ENCODE peak calls at places on chromosomes 5 and 9, in five cellular contexts. T is heart left ventricle, V is suprapubic skin, S is IMR-90, I is esophagus squamous epithelium. E is an unnamed sample. For H3K36me3 and H3K4me1, the result is how much of the 10 kb centered on the place peaks cover.

GRCh38 chr5:141349917-141350619 is at the start of gene PCDHGB1:
- DNase-seq in T (peak), V (no peak), S (peak), I (no peak), E (peak)

GRCh38 chr5:173671121-173671949 is 54.9 kb upstream of the BOD1 start:
- DNase-seq in T (peak), V (peak), S (no peak), I (no peak), E (peak)

GRCh38 chr5:27830551-27830950 is 792.2 kb upstream of the CDH9 start:
- DNase-seq in T (no peak), V (no peak), S (no peak), I (no peak), E (no peak)

GRCh38 chr9:127977877-127978647 is 2.7 kb downstream of the EEIG1 start:
- DNase-seq in T (peak), V (no peak), S (peak), I (no peak), E (peak)

GRCh38 chr5:54695198-54695966 is 177.8 kb downstream of the SNX18 start:
- DNase-seq in T (no peak), V (no peak), S (no peak), I (no peak), E (no peak)

GRCh38 chr5:151141535-151141934 is 16.0 kb downstream of the ANXA6 start:
- DNase-seq in T (peak), V (no peak), S (peak), I (no peak), E (no peak)

GRCh38 chr9:114370251-114370984 is 17.4 kb downstream of the AKNA start:
- DNase-seq in T (no peak), V (no peak), S (no peak), I (no peak), E (no peak)

GRCh38 chr5:154628685-154629084 is 126.5 kb upstream of the LARP1 start:
- DNase-seq in T (no peak), V (no peak), S (no peak), I (no peak), E (no peak)

GRCh38 chr9:12657233-12657632 is 36.0 kb upstream of the TYRP1 start:
- DNase-seq in T (no peak), V (no peak), S (no peak), I (no peak), E (no peak)

GRCh38 chr9:136723362-136723976 is 11.1 kb downstream of the DIPK1B start:
- DNase-seq in T (no peak), V (no peak), S (no peak), I (no peak), E (no peak)

GRCh38 chr9:136722969-136723356 is 10.6 kb downstream of the DIPK1B start:
- DNase-seq in T (no peak), V (no peak), S (no peak), I (no peak), E (no peak)

GRCh38 chr9:136721339-136722092 is 9.1 kb downstream of the DIPK1B start:
- DNase-seq in T (no peak), V (no peak), S (peak), I (no peak), E (no peak)

GRCh38 chr9:136720887-136721338 is 8.5 kb downstream of the DIPK1B start:
- DNase-seq in T (no peak), V (no peak), S (no peak), I (no peak), E (no peak)

GRCh38 chr9:136722093-136722968 is 10.0 kb downstream of the DIPK1B start:
- DNase-seq in T (no peak), V (no peak), S (no peak), I (no peak), E (no peak)
- H3K36me3 ChIP-seq in T (half or more), V (under half), S (half or more), I (half or more), E (under half)

DNA sequence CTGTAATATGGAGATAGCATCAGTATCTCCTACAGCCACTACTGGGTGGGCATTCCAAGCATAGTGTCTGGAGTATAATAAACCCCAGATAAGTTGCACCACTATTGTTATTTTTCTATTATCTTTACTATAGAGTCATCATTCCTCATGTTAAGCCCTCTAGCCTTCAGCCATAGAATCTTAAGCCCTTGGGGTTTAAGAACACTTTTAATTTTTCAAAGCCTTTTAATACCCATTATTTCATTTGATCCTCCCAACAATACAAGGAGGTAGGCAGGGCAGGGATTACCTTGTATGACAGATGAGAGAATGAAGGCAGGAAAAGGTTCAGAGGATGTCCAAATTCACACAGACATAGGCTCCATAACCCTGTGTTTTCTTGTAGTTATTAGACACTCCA is 112.5 kb downstream of the EBF1 start:
- DNase-seq in T (no peak), V (no peak), S (no peak), I (no peak), E (no peak)
- H3K4me1 ChIP-seq in T (under half), V (under half), S (under half), I (under half), E (under half)

DNA sequence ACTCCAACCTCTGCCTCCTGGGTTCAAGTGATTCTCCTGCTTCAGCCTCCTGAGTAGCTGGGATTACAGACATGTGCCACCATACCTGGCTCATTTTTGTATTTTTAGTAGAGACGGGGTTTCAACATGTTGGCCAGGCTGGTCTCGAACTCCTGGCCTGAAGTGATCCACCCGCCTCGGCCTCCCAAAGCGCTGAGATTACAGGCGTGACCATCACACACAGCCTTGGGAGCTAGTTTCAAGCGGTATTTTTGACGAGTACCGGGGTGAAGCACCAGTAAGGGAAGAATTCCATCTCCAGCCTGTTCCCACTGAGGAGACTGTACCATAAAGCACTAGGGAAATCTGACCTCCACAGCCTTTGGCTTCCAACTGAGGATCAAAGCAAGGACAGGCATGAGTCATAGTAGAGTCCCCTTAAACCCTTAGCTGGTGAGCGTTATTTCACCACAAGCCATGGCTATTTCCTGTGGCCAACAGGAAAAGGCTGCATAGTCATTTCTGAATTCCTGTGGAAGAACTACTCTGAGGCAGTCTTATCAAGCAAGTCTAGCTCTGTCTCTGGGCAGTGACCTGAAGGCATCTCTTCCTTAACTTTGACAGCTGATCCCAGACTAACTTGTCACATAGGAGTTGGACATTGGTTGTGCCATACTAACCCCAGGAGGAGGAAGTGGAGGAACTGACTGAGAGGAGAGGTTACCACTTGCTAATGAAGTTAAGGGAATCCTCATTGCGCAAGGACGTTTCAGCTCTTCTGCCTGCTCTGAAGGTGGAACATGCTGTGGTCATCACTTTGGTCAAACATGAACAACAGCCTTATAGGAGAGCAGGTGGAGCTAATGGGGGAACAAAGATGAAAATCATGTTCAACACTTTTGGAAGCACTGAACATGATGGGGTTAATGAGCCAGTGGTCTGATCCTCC is 85.8 kb upstream of the DMRT1 start:
- DNase-seq in T (no peak), V (peak), S (peak), I (no peak), E (peak)
- TF ChIP-seq POLR2A in T (no peak), V (no peak), S (no peak), I (no peak), E (no peak)

GRCh38 chr5:171401167-171401947 is 13.7 kb downstream of the NPM1 start:
- DNase-seq in T (no peak), V (no peak), S (no peak), I (no peak), E (peak)
- H3K36me3 ChIP-seq in T (half or more), V (half or more), S (under half), I (half or more), E (under half)

DNA sequence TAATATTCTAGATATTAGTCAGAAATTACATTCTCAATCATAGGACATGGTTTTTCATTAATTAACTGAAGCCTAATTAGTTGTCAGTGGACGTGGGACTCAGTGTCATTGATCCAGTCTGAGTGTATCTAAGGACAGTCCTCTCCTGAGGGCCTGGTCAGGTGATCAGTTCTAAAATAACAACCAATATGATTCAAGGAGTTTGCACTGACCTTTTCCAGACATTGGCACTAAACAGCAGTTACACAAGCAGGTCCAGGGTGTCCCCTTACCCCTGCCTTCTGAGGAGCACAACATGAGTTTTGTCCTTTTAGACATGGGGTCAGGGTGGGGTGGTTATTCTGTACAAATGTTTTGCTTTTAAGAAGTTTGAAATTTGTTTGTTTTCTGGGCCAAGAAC is 97.8 kb downstream of the CMYA5 start:
- DNase-seq in T (peak), V (no peak), S (no peak), I (no peak), E (no peak)
- H3K4me1 ChIP-seq in T (under half), V (under half), S (under half), I (under half), E (under half)

GRCh38 chr5:95471447-95471846 is 80.3 kb downstream of the FAM81B start:
- DNase-seq in T (no peak), V (no peak), S (no peak), I (no peak), E (no peak)

DNA sequence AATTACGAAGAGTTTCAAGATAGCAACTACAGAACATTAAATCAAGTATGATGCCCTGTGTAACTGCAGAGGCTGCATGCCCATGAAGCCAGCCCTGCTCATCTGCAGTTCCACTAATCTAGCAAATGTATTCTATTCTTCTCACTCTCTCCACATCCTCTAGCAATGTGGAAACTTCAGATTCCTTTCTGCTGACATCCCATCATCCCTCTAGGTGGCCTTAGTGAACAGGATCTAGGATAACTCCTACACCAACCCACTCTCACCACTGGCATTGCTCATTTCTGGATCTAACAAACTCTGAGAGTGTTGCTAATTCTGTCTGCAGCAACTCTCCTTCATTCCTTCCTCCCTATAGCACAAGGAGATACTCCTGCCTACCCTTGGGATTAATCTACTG is 80.8 kb downstream of the FAM81B start:
- DNase-seq in T (no peak), V (no peak), S (peak), I (no peak), E (no peak)
- TF ChIP-seq POLR2A in T (no peak), V (no peak), S (no peak), I (no peak), E (no peak)